ENCODE peak calls at places on chromosomes 6 and 20, in six cellular contexts. B is GM10248, S is GM12864, H is tibial nerve, N is lower leg skin, R is mesothelial cell of epicardium. C is an unnamed sample.

GRCh38 chr6:40427196-40427595 is 160.0 kb downstream of the LRFN2 start:
- DNase-seq in N (no peak), H (no peak), R (no peak), B (no peak), S (no peak), C (no peak)

GRCh38 chr6:148700713-148701392 is 46.0 kb upstream of the UST start:
- DNase-seq in S (no peak), B (peak; percentile 52), H (no peak), R (no peak), N (no peak), C (peak; percentile 18)

GRCh38 chr6:100721256-100721655 is 159.9 kb downstream of the ASCC3 start:
- DNase-seq in R (no peak), N (no peak), B (no peak), S (no peak), H (no peak), C (no peak)

GRCh38 chr20:53930651-53931504 is 139.5 kb downstream of the BCAS1 start:
- DNase-seq in R (no peak), N (no peak), H (no peak), B (no peak), S (no peak), C (peak; percentile 21)

GRCh38 chr20:9270831-9271230 is 201.9 kb downstream of the PLCB4 start:
- DNase-seq in B (no peak), S (no peak), R (no peak), H (no peak), N (no peak), C (peak; percentile 57)

GRCh38 chr6:28542440-28543293 is 17.0 kb downstream of the GPX5 start:
- DNase-seq in S (peak; percentile 76), R (peak; percentile 82), H (no peak), N (no peak), B (peak; percentile 71), C (peak; percentile 97)

GRCh38 chr6:70846207-70846835 is 110.5 kb downstream of the B3GAT2 start:
- DNase-seq in N (no peak), R (no peak), B (no peak), S (no peak), H (no peak), C (no peak)

GRCh38 chr6:21807299-21807698 is 213.7 kb downstream of the SOX4 start:
- DNase-seq in B (no peak), R (no peak), N (no peak), H (no peak), S (no peak), C (no peak)

GRCh38 chr6:44297063-44298038 is 15.8 kb downstream of the AARS2 start:
- DNase-seq in H (no peak), R (peak; percentile 78), N (no peak), S (no peak), B (peak; percentile 41), C (no peak)

GRCh38 chr6:25642667-25643328 is 9.2 kb upstream of the SCGN start:
- DNase-seq in B (no peak), S (no peak), H (no peak), N (no peak), R (no peak), C (no peak)

GRCh38 chr20:57779401-57780003 is 69.7 kb upstream of the PMEPA1 start:
- DNase-seq in S (no peak), R (no peak), N (no peak), B (no peak), H (no peak), C (no peak)

GRCh38 chr6:157449610-157450009 is 68.6 kb downstream of the ZDHHC14 start:
- DNase-seq in H (no peak), S (no peak), R (no peak), B (no peak), N (no peak), C (no peak)

GRCh38 chr6:34237316-34237721 is 646 bp downstream of the HMGA1 start:
- DNase-seq in H (no peak), S (no peak), R (no peak), B (no peak), N (no peak), C (no peak)

GRCh38 chr20:25295386-25296093 is 47.7 kb downstream of the PYGB start:
- DNase-seq in N (no peak), B (no peak), H (no peak), S (no peak), R (no peak), C (no peak)

GRCh38 chr6:126721581-126722145 is 381.7 kb downstream of the CENPW start:
- DNase-seq in B (no peak), H (no peak), R (no peak), S (no peak), N (no peak), C (peak; percentile 87)

GRCh38 chr20:57205625-57206219 is 60.7 kb downstream of the BMP7 start:
- DNase-seq in H (peak; percentile 19), N (peak; percentile 63), S (no peak), R (no peak), B (no peak), C (peak; percentile 76)

GRCh38 chr20:17712708-17713107 is 12.9 kb downstream of the BANF2 start:
- DNase-seq in N (no peak), H (no peak), R (no peak), S (no peak), B (no peak), C (no peak)

GRCh38 chr6:37314803-37315515 is 38.8 kb upstream of the RNF8 start:
- DNase-seq in R (no peak), S (no peak), N (no peak), H (no peak), B (peak; percentile 62), C (no peak)

GRCh38 chr6:143205983-143206382 is 145.3 kb downstream of the AIG1 start:
- DNase-seq in N (no peak), R (no peak), S (no peak), B (no peak), H (no peak), C (no peak)

DNA sequence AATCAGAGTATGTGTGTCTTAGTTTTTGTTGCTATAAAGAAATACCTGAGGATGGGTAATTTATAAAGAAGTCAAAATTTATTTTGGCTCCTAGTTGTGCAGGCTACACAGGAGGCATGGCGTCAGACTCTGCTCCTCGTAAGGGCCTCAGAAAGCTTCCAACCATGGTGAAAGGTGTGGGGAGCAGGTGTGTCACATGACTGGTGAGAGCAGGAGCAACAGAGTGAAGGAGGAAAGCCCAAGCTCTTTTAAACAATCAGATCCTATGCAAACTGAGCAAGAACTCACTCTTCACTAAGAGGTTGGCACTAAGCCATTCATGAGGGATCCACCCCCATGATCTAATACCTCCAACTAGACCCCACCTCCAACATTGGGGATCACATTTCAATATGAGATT is 1524.3 kb downstream of the HACE1 start:
- DNase-seq in R (no peak), H (no peak), S (no peak), B (no peak), N (no peak), C (no peak)
- TF ChIP-seq CTCF in R (no peak), H (no peak), S (no peak), B (no peak), N (no peak), C (no peak)

GRCh38 chr20:21693322-21693721 is 12.1 kb upstream of the PAX1 start:
- DNase-seq in B (no peak), H (no peak), N (no peak), R (no peak), S (no peak), C (no peak)
- TF ChIP-seq CTCF in B (no peak), H (no peak), N (no peak), R (peak; percentile 26), S (peak; percentile 63), C (peak; percentile 7)

DNA sequence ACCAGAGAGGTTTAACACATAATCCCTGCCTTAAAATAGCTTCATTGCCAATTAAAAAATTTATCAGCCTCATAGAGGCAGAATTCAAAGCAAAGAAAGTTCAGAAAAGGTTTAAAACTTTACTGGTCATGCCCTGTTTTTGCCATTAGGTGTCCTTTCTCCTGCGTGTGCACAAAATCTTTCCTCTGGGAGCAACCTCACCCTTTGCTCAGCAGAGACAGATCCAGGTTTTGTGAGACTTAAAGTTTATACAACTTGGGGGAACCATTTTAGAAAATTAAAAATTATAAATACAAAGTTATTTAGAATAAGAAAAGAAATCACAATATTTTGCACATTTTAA is 41.8 kb upstream of the SLC22A16 start:
- DNase-seq in S (no peak), N (no peak), R (no peak), H (no peak), B (no peak), C (peak; percentile 42)
- TF ChIP-seq CTCF in S (peak; percentile 47), N (no peak), R (peak; percentile 62), H (no peak), B (peak; percentile 32), C (peak; percentile 77)

DNA sequence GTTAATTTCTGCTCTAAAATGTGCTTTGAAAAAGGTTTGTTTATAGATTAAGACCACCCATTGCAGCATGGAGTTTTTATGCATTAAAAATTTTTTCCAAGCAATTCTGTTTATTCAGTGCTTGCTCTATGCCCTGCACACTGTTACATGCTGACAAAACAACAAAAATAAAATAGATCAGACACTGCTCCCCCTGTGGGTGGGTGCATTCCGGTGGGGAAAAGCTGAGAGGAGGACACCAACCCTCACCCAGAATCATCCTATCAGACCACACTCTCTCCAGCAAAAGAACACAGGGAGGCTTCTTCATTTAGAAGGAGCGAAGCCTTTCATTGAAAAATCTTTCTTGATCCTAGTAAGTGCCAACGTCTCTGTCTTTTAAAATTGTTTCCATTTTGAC is 102.6 kb downstream of the F13A1 start:
- DNase-seq in N (no peak), R (no peak), B (no peak), H (no peak), S (no peak), C (no peak)
- TF ChIP-seq CTCF in N (no peak), R (no peak), B (no peak), H (no peak), S (no peak), C (no peak)